ENCODE peak calls at places on chromosomes 3 and 15, in five cellular contexts. W is WTC11, F is HepG2, L is GM13976, K is IMR-90. P is an unnamed sample.

GRCh38 chr15:52527898-52528464 is 699 bp downstream of the MYO5A start:
- DNase-seq in W (no peak), F (no peak), L (peak), K (peak), P (no peak)

GRCh38 chr3:42014949-42015533 is 53.1 kb upstream of the ULK4 start:
- DNase-seq in W (peak), F (peak), L (no peak), K (no peak), P (no peak)

GRCh38 chr3:194840661-194841514 is 155.2 kb downstream of the FAM43A start:
- DNase-seq in W (no peak), F (peak), L (no peak), K (peak), P (no peak)

GRCh38 chr15:71055461-71055860 is 59.8 kb upstream of the THSD4 start:
- DNase-seq in W (no peak), F (no peak), L (no peak), K (peak), P (no peak)

GRCh38 chr3:147941984-147942383 is 532.8 kb downstream of the ZIC1 start:
- DNase-seq in W (no peak), F (no peak), L (no peak), K (no peak), P (no peak)

GRCh38 chr3:45765286-45765851 is 31.0 kb downstream of the SLC6A20 start:
- DNase-seq in W (no peak), F (no peak), L (no peak), K (no peak), P (no peak)

GRCh38 chr3:142934128-142934896 is 29.2 kb downstream of the PAQR9 start:
- DNase-seq in W (no peak), F (no peak), L (no peak), K (no peak), P (no peak)

GRCh38 chr3:196604548-196604947 is 34.9 kb upstream of the NRROS start:
- DNase-seq in W (no peak), F (no peak), L (peak), K (no peak), P (no peak)

GRCh38 chr3:69948246-69948862 is 51.2 kb upstream of the SAMMSON start:
- DNase-seq in W (no peak), F (peak), L (no peak), K (peak), P (no peak)

GRCh38 chr3:33636125-33636855 is 81.8 kb downstream of the CLASP2 start:
- DNase-seq in W (no peak), F (peak), L (peak), K (peak), P (no peak)

GRCh38 chr3:127764841-127765362 is 57.4 kb downstream of the MGLL start:
- DNase-seq in W (no peak), F (no peak), L (no peak), K (peak), P (no peak)

GRCh38 chr3:118080886-118081285 is 953.8 kb downstream of the IGSF11 start:
- DNase-seq in W (no peak), F (no peak), L (no peak), K (peak), P (no peak)

GRCh38 chr3:50340404-50341329 is at the start of gene RASSF1:
- DNase-seq in W (peak), F (no peak), L (peak), K (no peak), P (no peak)

GRCh38 chr15:47551079-47551478 is 166.2 kb upstream of the SEMA6D start:
- DNase-seq in W (peak), F (no peak), L (no peak), K (no peak), P (no peak)

GRCh38 chr3:113166719-113167492 is 44.5 kb upstream of the BOC start:
- DNase-seq in W (peak), F (no peak), L (no peak), K (peak), P (peak)

GRCh38 chr3:100563652-100564215 is 45.7 kb upstream of the ADGRG7 start:
- DNase-seq in W (no peak), F (no peak), L (no peak), K (no peak), P (no peak)

GRCh38 chr15:64067564-64068030 is 21.3 kb upstream of the DAPK2 start:
- DNase-seq in W (peak), F (peak), L (peak), K (peak), P (peak)

GRCh38 chr3:128383316-128384235 is 83.1 kb downstream of the DNAJB8 start:
- DNase-seq in W (no peak), F (peak), L (no peak), K (peak), P (no peak)

GRCh38 chr15:67779160-67780111 is 45.9 kb upstream of the SKOR1 start:
- DNase-seq in W (no peak), F (no peak), L (no peak), K (no peak), P (no peak)

GRCh38 chr3:126982125-126982521 is 792 bp upstream of the PLXNA1 start:
- DNase-seq in W (no peak), F (no peak), L (peak), K (peak), P (no peak)

GRCh38 chr3:11390411-11391171 is 118.4 kb downstream of the ATG7 start:
- DNase-seq in W (no peak), F (no peak), L (no peak), K (peak), P (no peak)

DNA sequence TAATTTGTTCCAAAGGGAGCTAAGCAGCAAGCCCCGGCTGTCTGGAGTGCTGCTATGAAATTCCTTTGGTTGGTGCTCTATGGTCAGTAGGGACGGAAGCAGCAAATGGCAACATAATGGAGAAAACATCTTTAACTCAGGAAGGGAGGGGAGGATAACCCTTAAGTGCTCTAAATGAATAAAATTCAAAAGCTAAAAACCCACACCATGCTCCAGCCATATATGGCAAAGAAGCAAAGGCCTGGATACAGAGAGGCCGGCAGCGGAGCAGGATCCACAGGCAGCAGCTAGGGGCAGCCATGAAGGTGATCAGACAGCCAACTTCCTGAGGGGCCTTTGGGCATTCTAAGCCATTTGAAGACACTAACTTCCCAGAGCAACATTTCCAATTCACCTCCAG is 38.9 kb downstream of the IL17RD start:
- DNase-seq in W (peak), F (no peak), L (no peak), K (no peak), P (no peak)
- TF ChIP-seq CTCF in W (no peak), F (no peak), L (no peak), K (no peak), P (peak)

GRCh38 chr3:178155521-178155920 is 380.7 kb upstream of the KCNMB2 start:
- DNase-seq in W (no peak), F (no peak), L (no peak), K (no peak), P (no peak)
- TF ChIP-seq CTCF in W (no peak), F (peak), L (no peak), K (no peak), P (peak)

DNA sequence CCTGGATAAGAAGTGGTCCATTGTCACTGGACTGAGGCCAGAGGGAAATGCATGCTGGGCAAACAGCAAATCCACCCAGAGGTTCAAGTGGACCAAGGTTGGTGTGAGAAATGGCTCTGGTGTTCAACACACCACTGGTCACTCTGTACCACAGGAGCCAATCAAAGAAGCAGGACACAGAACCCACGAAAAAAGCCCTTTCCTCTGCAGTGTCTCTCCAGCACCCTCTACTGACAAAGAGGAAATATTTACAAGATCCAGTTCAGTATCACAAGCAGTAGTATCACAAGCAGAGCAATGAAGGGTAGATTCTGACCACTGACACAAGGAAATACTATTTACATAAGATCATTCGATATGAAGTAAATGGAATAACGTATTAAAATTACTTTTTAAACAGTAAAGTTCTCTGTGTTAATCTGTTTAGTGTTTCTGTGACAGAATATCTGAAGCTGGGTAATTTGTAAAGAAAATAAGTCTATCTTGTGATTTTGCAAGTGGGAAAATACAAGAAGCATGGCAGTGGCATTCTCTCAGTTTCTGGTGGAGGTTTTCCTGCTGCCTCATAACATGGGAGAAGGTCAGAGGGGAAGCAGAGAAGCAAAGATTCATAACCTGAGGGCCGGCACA is 390.7 kb downstream of the EFHB start:
- DNase-seq in W (peak), F (peak), L (peak), K (no peak), P (no peak)
- TF ChIP-seq CTCF in W (peak), F (peak), L (peak), K (no peak), P (peak)

GRCh38 chr3:183180765-183181295 is 18.3 kb upstream of the LAMP3 start:
- DNase-seq in W (no peak), F (no peak), L (no peak), K (no peak), P (no peak)

GRCh38 chr3:183178512-183178832 is 15.9 kb upstream of the LAMP3 start:
- DNase-seq in W (no peak), F (no peak), L (no peak), K (no peak), P (no peak)

GRCh38 chr3:183181606-183182005 is 19.1 kb upstream of the LAMP3 start:
- DNase-seq in W (no peak), F (no peak), L (no peak), K (no peak), P (no peak)

GRCh38 chr3:183180105-183180763 is 17.7 kb upstream of the LAMP3 start:
- DNase-seq in W (no peak), F (no peak), L (no peak), K (no peak), P (no peak)

DNA sequence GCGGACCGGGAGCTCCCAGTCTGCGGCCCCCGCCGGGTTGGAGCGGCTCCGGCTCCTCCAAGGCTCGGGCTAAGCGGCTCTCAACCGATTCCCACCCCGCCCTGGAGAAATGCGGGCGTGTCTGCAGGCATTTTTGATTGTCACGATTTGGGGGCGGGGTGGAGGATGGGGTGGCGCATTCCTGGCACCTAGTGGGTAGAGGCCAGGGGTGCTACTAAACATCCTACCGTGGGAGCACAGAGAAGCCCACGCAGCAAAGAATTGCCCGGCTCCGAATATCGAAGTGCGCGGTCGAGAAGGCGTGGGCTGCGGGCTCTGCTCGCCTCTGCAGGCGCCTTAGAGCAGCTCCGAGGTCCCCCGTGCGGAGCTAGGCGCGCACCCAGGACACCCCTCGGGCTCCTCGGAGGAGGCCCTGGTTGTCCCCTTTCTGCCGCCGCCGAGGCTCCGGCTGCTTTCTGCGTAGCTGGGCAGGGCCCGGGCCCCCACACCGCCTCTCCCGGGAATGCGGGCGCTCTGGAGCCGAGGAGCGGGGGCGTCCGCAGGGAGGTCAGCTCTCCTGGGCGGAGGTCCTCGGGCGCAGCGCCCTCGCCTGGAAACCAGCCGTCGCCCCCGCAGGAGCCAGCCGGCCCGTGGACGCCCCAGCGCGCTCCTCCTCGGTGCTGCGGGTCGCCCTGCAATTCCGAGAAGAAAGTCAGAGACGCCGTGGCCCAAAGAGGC is 16.5 kb upstream of the LAMP3 start:
- DNase-seq in W (peak), F (no peak), L (peak), K (no peak), P (no peak)
- TF ChIP-seq CTCF in W (no peak), F (peak), L (peak), K (peak), P (peak)

P was measured in type B pancreatic cell.